ENCODE peak calls at places on chromosomes 1 and 21, in ten cellular contexts. One of them, this sample, is unnamed.

GRCh38 chr1:247962911-247963588 is 2.0 kb upstream of the OR2AK2 start:
- DNase-seq in AG08395: no peak
- DNase-seq in stimulated activated CD8-positive, alpha-beta memory T cell treated with anti-CD3 and anti-CD28 coated beads, Interleukin-15, amount 100 ng/mL, for 1 hour: no peak
- DNase-seq in NCI-H1092: no peak
- DNase-seq in anterior cingulate cortex: no peak
- DNase-seq in SK-N-DZ: no peak
- DNase-seq in AG20443: no peak
- DNase-seq in ACHN: no peak
- DNase-seq in OCI-LY7: no peak
- DNase-seq in left cardiac atrium: no peak
- DNase-seq in this sample: no peak

GRCh38 chr21:45611296-45611695 is 32.2 kb upstream of the PCBP3 start:
- DNase-seq in AG08395: no peak
- DNase-seq in stimulated activated CD8-positive, alpha-beta memory T cell treated with anti-CD3 and anti-CD28 coated beads, Interleukin-15, amount 100 ng/mL, for 1 hour: no peak
- DNase-seq in NCI-H1092: no peak
- DNase-seq in anterior cingulate cortex: no peak
- DNase-seq in SK-N-DZ: no peak
- DNase-seq in AG20443: no peak
- DNase-seq in ACHN: no peak
- DNase-seq in OCI-LY7: no peak
- DNase-seq in left cardiac atrium: no peak
- DNase-seq in this sample: no peak

GRCh38 chr1:84141177-84142003 is 2.7 kb upstream of the PRKACB start:
- DNase-seq in AG08395: no peak
- DNase-seq in stimulated activated CD8-positive, alpha-beta memory T cell treated with anti-CD3 and anti-CD28 coated beads, Interleukin-15, amount 100 ng/mL, for 1 hour: no peak
- DNase-seq in NCI-H1092: no peak
- DNase-seq in anterior cingulate cortex: no peak
- DNase-seq in SK-N-DZ: no peak
- DNase-seq in AG20443: no peak
- DNase-seq in ACHN: peak; percentile 39
- DNase-seq in OCI-LY7: peak; percentile 46
- DNase-seq in left cardiac atrium: no peak
- DNase-seq in this sample: peak; percentile 4

GRCh38 chr1:49046305-49046704 is 269.6 kb upstream of the BEND5 start:
- DNase-seq in AG08395: no peak
- DNase-seq in stimulated activated CD8-positive, alpha-beta memory T cell treated with anti-CD3 and anti-CD28 coated beads, Interleukin-15, amount 100 ng/mL, for 1 hour: no peak
- DNase-seq in NCI-H1092: no peak
- DNase-seq in anterior cingulate cortex: no peak
- DNase-seq in SK-N-DZ: no peak
- DNase-seq in AG20443: no peak
- DNase-seq in ACHN: no peak
- DNase-seq in OCI-LY7: no peak
- DNase-seq in left cardiac atrium: no peak
- DNase-seq in this sample: no peak

GRCh38 chr1:65067491-65068201 is 80.4 kb upstream of the AK4 start:
- DNase-seq in AG08395: peak; percentile 59
- DNase-seq in stimulated activated CD8-positive, alpha-beta memory T cell treated with anti-CD3 and anti-CD28 coated beads, Interleukin-15, amount 100 ng/mL, for 1 hour: no peak
- DNase-seq in NCI-H1092: peak; percentile 25
- DNase-seq in anterior cingulate cortex: peak; percentile 64
- DNase-seq in SK-N-DZ: peak; percentile 67
- DNase-seq in AG20443: peak; percentile 69
- DNase-seq in ACHN: peak; percentile 66
- DNase-seq in OCI-LY7: peak; percentile 80
- DNase-seq in left cardiac atrium: peak; percentile 74
- DNase-seq in this sample: peak; percentile 35

GRCh38 chr1:227318003-227318851 is at the start of gene CDC42BPA:
- DNase-seq in AG08395: peak; percentile 93
- DNase-seq in stimulated activated CD8-positive, alpha-beta memory T cell treated with anti-CD3 and anti-CD28 coated beads, Interleukin-15, amount 100 ng/mL, for 1 hour: no peak
- DNase-seq in NCI-H1092: peak; percentile 87
- DNase-seq in anterior cingulate cortex: peak; percentile 85
- DNase-seq in SK-N-DZ: peak; percentile 84
- DNase-seq in AG20443: peak; percentile 96
- DNase-seq in ACHN: peak; percentile 93
- DNase-seq in OCI-LY7: no peak
- DNase-seq in left cardiac atrium: peak; percentile 90
- DNase-seq in this sample: peak; percentile 39

GRCh38 chr1:47853059-47853458 is 144.1 kb downstream of the TRABD2B start:
- DNase-seq in AG08395: no peak
- DNase-seq in stimulated activated CD8-positive, alpha-beta memory T cell treated with anti-CD3 and anti-CD28 coated beads, Interleukin-15, amount 100 ng/mL, for 1 hour: no peak
- DNase-seq in NCI-H1092: no peak
- DNase-seq in anterior cingulate cortex: no peak
- DNase-seq in SK-N-DZ: no peak
- DNase-seq in AG20443: no peak
- DNase-seq in ACHN: no peak
- DNase-seq in OCI-LY7: no peak
- DNase-seq in left cardiac atrium: no peak
- DNase-seq in this sample: no peak

GRCh38 chr1:187241971-187242370 is 413.2 kb downstream of the PLA2G4A start:
- DNase-seq in AG08395: no peak
- DNase-seq in stimulated activated CD8-positive, alpha-beta memory T cell treated with anti-CD3 and anti-CD28 coated beads, Interleukin-15, amount 100 ng/mL, for 1 hour: no peak
- DNase-seq in NCI-H1092: no peak
- DNase-seq in anterior cingulate cortex: no peak
- DNase-seq in SK-N-DZ: no peak
- DNase-seq in AG20443: no peak
- DNase-seq in ACHN: no peak
- DNase-seq in OCI-LY7: no peak
- DNase-seq in left cardiac atrium: no peak
- DNase-seq in this sample: no peak

GRCh38 chr1:225767591-225768540 is 9.8 kb upstream of the SRP9 start:
- DNase-seq in AG08395: peak; percentile 72
- DNase-seq in stimulated activated CD8-positive, alpha-beta memory T cell treated with anti-CD3 and anti-CD28 coated beads, Interleukin-15, amount 100 ng/mL, for 1 hour: no peak
- DNase-seq in NCI-H1092: peak; percentile 75
- DNase-seq in anterior cingulate cortex: peak; percentile 52
- DNase-seq in SK-N-DZ: no peak
- DNase-seq in AG20443: peak; percentile 71
- DNase-seq in ACHN: no peak
- DNase-seq in OCI-LY7: peak; percentile 64
- DNase-seq in left cardiac atrium: peak; percentile 86
- DNase-seq in this sample: no peak

GRCh38 chr1:24118410-24119242 is 6.7 kb upstream of the MYOM3 start:
- DNase-seq in AG08395: no peak
- DNase-seq in stimulated activated CD8-positive, alpha-beta memory T cell treated with anti-CD3 and anti-CD28 coated beads, Interleukin-15, amount 100 ng/mL, for 1 hour: no peak
- DNase-seq in NCI-H1092: no peak
- DNase-seq in anterior cingulate cortex: no peak
- DNase-seq in SK-N-DZ: no peak
- DNase-seq in AG20443: no peak
- DNase-seq in ACHN: no peak
- DNase-seq in OCI-LY7: peak; percentile 11
- DNase-seq in left cardiac atrium: no peak
- DNase-seq in this sample: no peak

GRCh38 chr21:14815001-14815400 is 249.8 kb downstream of the NRIP1 start:
- DNase-seq in AG08395: no peak
- DNase-seq in stimulated activated CD8-positive, alpha-beta memory T cell treated with anti-CD3 and anti-CD28 coated beads, Interleukin-15, amount 100 ng/mL, for 1 hour: no peak
- DNase-seq in NCI-H1092: no peak
- DNase-seq in anterior cingulate cortex: no peak
- DNase-seq in SK-N-DZ: no peak
- DNase-seq in AG20443: no peak
- DNase-seq in ACHN: no peak
- DNase-seq in OCI-LY7: no peak
- DNase-seq in left cardiac atrium: no peak
- DNase-seq in this sample: no peak

GRCh38 chr1:229843627-229844238 is 217.7 kb downstream of the URB2 start:
- DNase-seq in AG08395: no peak
- DNase-seq in stimulated activated CD8-positive, alpha-beta memory T cell treated with anti-CD3 and anti-CD28 coated beads, Interleukin-15, amount 100 ng/mL, for 1 hour: no peak
- DNase-seq in NCI-H1092: no peak
- DNase-seq in anterior cingulate cortex: peak; percentile 33
- DNase-seq in SK-N-DZ: peak; percentile 44
- DNase-seq in AG20443: no peak
- DNase-seq in ACHN: peak; percentile 22
- DNase-seq in OCI-LY7: peak; percentile 44
- DNase-seq in left cardiac atrium: peak; percentile 40
- DNase-seq in this sample: no peak

GRCh38 chr1:59020151-59020997 is 236.5 kb upstream of the JUN start:
- DNase-seq in AG08395: peak; percentile 77
- DNase-seq in stimulated activated CD8-positive, alpha-beta memory T cell treated with anti-CD3 and anti-CD28 coated beads, Interleukin-15, amount 100 ng/mL, for 1 hour: peak; percentile 8
- DNase-seq in NCI-H1092: no peak
- DNase-seq in anterior cingulate cortex: no peak
- DNase-seq in SK-N-DZ: no peak
- DNase-seq in AG20443: peak; percentile 76
- DNase-seq in ACHN: peak; percentile 75
- DNase-seq in OCI-LY7: peak; percentile 73
- DNase-seq in left cardiac atrium: peak; percentile 64
- DNase-seq in this sample: peak; percentile 45

GRCh38 chr1:7409278-7409677 is 361.8 kb upstream of the VAMP3 start:
- DNase-seq in AG08395: no peak
- DNase-seq in stimulated activated CD8-positive, alpha-beta memory T cell treated with anti-CD3 and anti-CD28 coated beads, Interleukin-15, amount 100 ng/mL, for 1 hour: no peak
- DNase-seq in NCI-H1092: no peak
- DNase-seq in anterior cingulate cortex: no peak
- DNase-seq in SK-N-DZ: no peak
- DNase-seq in AG20443: no peak
- DNase-seq in ACHN: no peak
- DNase-seq in OCI-LY7: no peak
- DNase-seq in left cardiac atrium: no peak
- DNase-seq in this sample: no peak

GRCh38 chr1:8090241-8090702 is 64.2 kb upstream of the ERRFI1 start:
- DNase-seq in AG08395: peak; percentile 82
- DNase-seq in stimulated activated CD8-positive, alpha-beta memory T cell treated with anti-CD3 and anti-CD28 coated beads, Interleukin-15, amount 100 ng/mL, for 1 hour: no peak
- DNase-seq in NCI-H1092: no peak
- DNase-seq in anterior cingulate cortex: no peak
- DNase-seq in SK-N-DZ: no peak
- DNase-seq in AG20443: peak; percentile 78
- DNase-seq in ACHN: peak; percentile 60
- DNase-seq in OCI-LY7: no peak
- DNase-seq in left cardiac atrium: no peak
- DNase-seq in this sample: no peak

GRCh38 chr21:44836666-44837471 is 19.0 kb upstream of the SUMO3 start:
- DNase-seq in AG08395: peak; percentile 60
- DNase-seq in stimulated activated CD8-positive, alpha-beta memory T cell treated with anti-CD3 and anti-CD28 coated beads, Interleukin-15, amount 100 ng/mL, for 1 hour: no peak
- DNase-seq in NCI-H1092: no peak
- DNase-seq in anterior cingulate cortex: no peak
- DNase-seq in SK-N-DZ: peak; percentile 76
- DNase-seq in AG20443: peak; percentile 71
- DNase-seq in ACHN: no peak
- DNase-seq in OCI-LY7: no peak
- DNase-seq in left cardiac atrium: no peak
- DNase-seq in this sample: no peak

GRCh38 chr1:94514095-94514727 is 27.3 kb downstream of the F3 start:
- DNase-seq in AG08395: peak; percentile 45
- DNase-seq in stimulated activated CD8-positive, alpha-beta memory T cell treated with anti-CD3 and anti-CD28 coated beads, Interleukin-15, amount 100 ng/mL, for 1 hour: no peak
- DNase-seq in NCI-H1092: peak; percentile 9
- DNase-seq in anterior cingulate cortex: peak; percentile 9
- DNase-seq in SK-N-DZ: peak; percentile 20
- DNase-seq in AG20443: peak; percentile 51
- DNase-seq in ACHN: peak; percentile 37
- DNase-seq in OCI-LY7: peak; percentile 25
- DNase-seq in left cardiac atrium: no peak
- DNase-seq in this sample: no peak

GRCh38 chr1:192998536-192998935 is 60.6 kb downstream of the UCHL5 start:
- DNase-seq in AG08395: no peak
- DNase-seq in stimulated activated CD8-positive, alpha-beta memory T cell treated with anti-CD3 and anti-CD28 coated beads, Interleukin-15, amount 100 ng/mL, for 1 hour: no peak
- DNase-seq in NCI-H1092: no peak
- DNase-seq in anterior cingulate cortex: no peak
- DNase-seq in SK-N-DZ: no peak
- DNase-seq in AG20443: no peak
- DNase-seq in ACHN: no peak
- DNase-seq in OCI-LY7: peak; percentile 5
- DNase-seq in left cardiac atrium: no peak
- DNase-seq in this sample: no peak

GRCh38 chr1:226549937-226550670 is 1.5 kb downstream of the STUM start:
- DNase-seq in AG08395: no peak
- DNase-seq in stimulated activated CD8-positive, alpha-beta memory T cell treated with anti-CD3 and anti-CD28 coated beads, Interleukin-15, amount 100 ng/mL, for 1 hour: no peak
- DNase-seq in NCI-H1092: peak; percentile 47
- DNase-seq in anterior cingulate cortex: peak; percentile 67
- DNase-seq in SK-N-DZ: no peak
- DNase-seq in AG20443: peak; percentile 45
- DNase-seq in ACHN: peak; percentile 7
- DNase-seq in OCI-LY7: peak; percentile 74
- DNase-seq in left cardiac atrium: peak; percentile 48
- DNase-seq in this sample: peak; percentile 47

GRCh38 chr1:27382950-27383627 is at the start of gene CD164L2:
- DNase-seq in AG08395: no peak
- DNase-seq in stimulated activated CD8-positive, alpha-beta memory T cell treated with anti-CD3 and anti-CD28 coated beads, Interleukin-15, amount 100 ng/mL, for 1 hour: no peak
- DNase-seq in NCI-H1092: no peak
- DNase-seq in anterior cingulate cortex: no peak
- DNase-seq in SK-N-DZ: no peak
- DNase-seq in AG20443: no peak
- DNase-seq in ACHN: no peak
- DNase-seq in OCI-LY7: no peak
- DNase-seq in left cardiac atrium: no peak
- DNase-seq in this sample: peak; percentile 57

GRCh38 chr1:42206164-42206563 is 41.6 kb upstream of the GUCA2A start:
- DNase-seq in AG08395: no peak
- DNase-seq in stimulated activated CD8-positive, alpha-beta memory T cell treated with anti-CD3 and anti-CD28 coated beads, Interleukin-15, amount 100 ng/mL, for 1 hour: no peak
- DNase-seq in NCI-H1092: no peak
- DNase-seq in anterior cingulate cortex: no peak
- DNase-seq in SK-N-DZ: no peak
- DNase-seq in AG20443: no peak
- DNase-seq in ACHN: no peak
- DNase-seq in OCI-LY7: no peak
- DNase-seq in left cardiac atrium: no peak
- DNase-seq in this sample: no peak

GRCh38 chr1:53114090-53114489 is 28.3 kb downstream of the SLC1A7 start:
- DNase-seq in AG08395: no peak
- DNase-seq in stimulated activated CD8-positive, alpha-beta memory T cell treated with anti-CD3 and anti-CD28 coated beads, Interleukin-15, amount 100 ng/mL, for 1 hour: no peak
- DNase-seq in NCI-H1092: no peak
- DNase-seq in anterior cingulate cortex: no peak
- DNase-seq in SK-N-DZ: no peak
- DNase-seq in AG20443: no peak
- DNase-seq in ACHN: no peak
- DNase-seq in OCI-LY7: no peak
- DNase-seq in left cardiac atrium: no peak
- DNase-seq in this sample: no peak

GRCh38 chr21:34582506-34583150 is 32.3 kb downstream of the RCAN1 start:
- DNase-seq in AG08395: peak; percentile 77
- DNase-seq in stimulated activated CD8-positive, alpha-beta memory T cell treated with anti-CD3 and anti-CD28 coated beads, Interleukin-15, amount 100 ng/mL, for 1 hour: no peak
- DNase-seq in NCI-H1092: no peak
- DNase-seq in anterior cingulate cortex: no peak
- DNase-seq in SK-N-DZ: no peak
- DNase-seq in AG20443: peak; percentile 84
- DNase-seq in ACHN: peak; percentile 38
- DNase-seq in OCI-LY7: peak; percentile 33
- DNase-seq in left cardiac atrium: peak; percentile 29
- DNase-seq in this sample: peak; percentile 32

GRCh38 chr1:204731509-204731908 is 46.0 kb upstream of the LRRN2 start:
- DNase-seq in AG08395: no peak
- DNase-seq in stimulated activated CD8-positive, alpha-beta memory T cell treated with anti-CD3 and anti-CD28 coated beads, Interleukin-15, amount 100 ng/mL, for 1 hour: no peak
- DNase-seq in NCI-H1092: no peak
- DNase-seq in anterior cingulate cortex: no peak
- DNase-seq in SK-N-DZ: no peak
- DNase-seq in AG20443: no peak
- DNase-seq in ACHN: no peak
- DNase-seq in OCI-LY7: no peak
- DNase-seq in left cardiac atrium: no peak
- DNase-seq in this sample: no peak

GRCh38 chr1:115107501-115108260 is 18.4 kb upstream of the TSPAN2 start:
- DNase-seq in AG08395: peak; percentile 48
- DNase-seq in stimulated activated CD8-positive, alpha-beta memory T cell treated with anti-CD3 and anti-CD28 coated beads, Interleukin-15, amount 100 ng/mL, for 1 hour: no peak
- DNase-seq in NCI-H1092: no peak
- DNase-seq in anterior cingulate cortex: no peak
- DNase-seq in SK-N-DZ: no peak
- DNase-seq in AG20443: peak; percentile 74
- DNase-seq in ACHN: no peak
- DNase-seq in OCI-LY7: no peak
- DNase-seq in left cardiac atrium: no peak
- DNase-seq in this sample: no peak

GRCh38 chr1:15384301-15384901 is 25.3 kb upstream of the EFHD2 start:
- DNase-seq in AG08395: peak; percentile 46
- DNase-seq in stimulated activated CD8-positive, alpha-beta memory T cell treated with anti-CD3 and anti-CD28 coated beads, Interleukin-15, amount 100 ng/mL, for 1 hour: no peak
- DNase-seq in NCI-H1092: no peak
- DNase-seq in anterior cingulate cortex: peak; percentile 65
- DNase-seq in SK-N-DZ: no peak
- DNase-seq in AG20443: peak; percentile 50
- DNase-seq in ACHN: no peak
- DNase-seq in OCI-LY7: no peak
- DNase-seq in left cardiac atrium: no peak
- DNase-seq in this sample: no peak

GRCh38 chr1:22259581-22260282 is 116.8 kb upstream of the WNT4 start:
- DNase-seq in AG08395: no peak
- DNase-seq in stimulated activated CD8-positive, alpha-beta memory T cell treated with anti-CD3 and anti-CD28 coated beads, Interleukin-15, amount 100 ng/mL, for 1 hour: no peak
- DNase-seq in NCI-H1092: peak; percentile 50
- DNase-seq in anterior cingulate cortex: no peak
- DNase-seq in SK-N-DZ: no peak
- DNase-seq in AG20443: no peak
- DNase-seq in ACHN: peak; percentile 24
- DNase-seq in OCI-LY7: no peak
- DNase-seq in left cardiac atrium: no peak
- DNase-seq in this sample: no peak

GRCh38 chr1:186340772-186341171 is 34.3 kb downstream of the TPR start:
- DNase-seq in AG08395: no peak
- DNase-seq in stimulated activated CD8-positive, alpha-beta memory T cell treated with anti-CD3 and anti-CD28 coated beads, Interleukin-15, amount 100 ng/mL, for 1 hour: no peak
- DNase-seq in NCI-H1092: no peak
- DNase-seq in anterior cingulate cortex: no peak
- DNase-seq in SK-N-DZ: no peak
- DNase-seq in AG20443: no peak
- DNase-seq in ACHN: no peak
- DNase-seq in OCI-LY7: no peak
- DNase-seq in left cardiac atrium: no peak
- DNase-seq in this sample: no peak